ENCODE peak calls at places on chromosomes 3 and 15, in nine cellular contexts. One of them, this sample, is unnamed.

GRCh38 chr3:146865175-146865755 is 260.1 kb upstream of the PLSCR5 start:
- DNase-seq in body of pancreas: peak; percentile 18
- DNase-seq in K562: no peak
- DNase-seq in testis: peak; percentile 28
- DNase-seq in tibial nerve: no peak
- DNase-seq in adrenal gland: no peak
- DNase-seq in heart left ventricle: no peak
- DNase-seq in IMR-90: no peak
- DNase-seq in HepG2: no peak
- DNase-seq in this sample: no peak

GRCh38 chr3:105885261-105885660 is 16.4 kb upstream of the CBLB start:
- DNase-seq in body of pancreas: no peak
- DNase-seq in K562: no peak
- DNase-seq in testis: no peak
- DNase-seq in tibial nerve: no peak
- DNase-seq in adrenal gland: peak; percentile 18
- DNase-seq in heart left ventricle: no peak
- DNase-seq in IMR-90: no peak
- DNase-seq in HepG2: no peak
- DNase-seq in this sample: no peak

GRCh38 chr3:114404590-114404989 is 110.8 kb downstream of the TIGIT start:
- DNase-seq in body of pancreas: no peak
- DNase-seq in K562: no peak
- DNase-seq in testis: no peak
- DNase-seq in tibial nerve: no peak
- DNase-seq in adrenal gland: no peak
- DNase-seq in heart left ventricle: no peak
- DNase-seq in IMR-90: peak; percentile 61
- DNase-seq in HepG2: no peak
- DNase-seq in this sample: no peak

GRCh38 chr3:139530717-139531116 is 8.8 kb downstream of the RBP1 start:
- DNase-seq in body of pancreas: no peak
- DNase-seq in K562: no peak
- DNase-seq in testis: no peak
- DNase-seq in tibial nerve: no peak
- DNase-seq in adrenal gland: no peak
- DNase-seq in heart left ventricle: no peak
- DNase-seq in IMR-90: no peak
- DNase-seq in HepG2: no peak
- DNase-seq in this sample: no peak

GRCh38 chr15:69777356-69777755 is 320.4 kb downstream of the TLE3 start:
- DNase-seq in body of pancreas: no peak
- DNase-seq in K562: no peak
- DNase-seq in testis: no peak
- DNase-seq in tibial nerve: no peak
- DNase-seq in adrenal gland: no peak
- DNase-seq in heart left ventricle: no peak
- DNase-seq in IMR-90: no peak
- DNase-seq in HepG2: no peak
- DNase-seq in this sample: no peak

GRCh38 chr15:38894260-38894948 is 329.8 kb upstream of the RASGRP1 start:
- DNase-seq in body of pancreas: no peak
- DNase-seq in K562: no peak
- DNase-seq in testis: no peak
- DNase-seq in tibial nerve: no peak
- DNase-seq in adrenal gland: no peak
- DNase-seq in heart left ventricle: no peak
- DNase-seq in IMR-90: peak; percentile 96
- DNase-seq in HepG2: no peak
- DNase-seq in this sample: no peak

GRCh38 chr15:95281470-95281869 is 1049.0 kb upstream of the NR2F2 start:
- DNase-seq in body of pancreas: no peak
- DNase-seq in K562: no peak
- DNase-seq in testis: no peak
- DNase-seq in tibial nerve: no peak
- DNase-seq in adrenal gland: no peak
- DNase-seq in heart left ventricle: no peak
- DNase-seq in IMR-90: peak; percentile 51
- DNase-seq in HepG2: no peak
- DNase-seq in this sample: no peak

GRCh38 chr3:144036498-144036897 is 64.9 kb downstream of the DIPK2A start:
- DNase-seq in body of pancreas: no peak
- DNase-seq in K562: no peak
- DNase-seq in testis: no peak
- DNase-seq in tibial nerve: no peak
- DNase-seq in adrenal gland: no peak
- DNase-seq in heart left ventricle: no peak
- DNase-seq in IMR-90: no peak
- DNase-seq in HepG2: no peak
- DNase-seq in this sample: no peak

DNA sequence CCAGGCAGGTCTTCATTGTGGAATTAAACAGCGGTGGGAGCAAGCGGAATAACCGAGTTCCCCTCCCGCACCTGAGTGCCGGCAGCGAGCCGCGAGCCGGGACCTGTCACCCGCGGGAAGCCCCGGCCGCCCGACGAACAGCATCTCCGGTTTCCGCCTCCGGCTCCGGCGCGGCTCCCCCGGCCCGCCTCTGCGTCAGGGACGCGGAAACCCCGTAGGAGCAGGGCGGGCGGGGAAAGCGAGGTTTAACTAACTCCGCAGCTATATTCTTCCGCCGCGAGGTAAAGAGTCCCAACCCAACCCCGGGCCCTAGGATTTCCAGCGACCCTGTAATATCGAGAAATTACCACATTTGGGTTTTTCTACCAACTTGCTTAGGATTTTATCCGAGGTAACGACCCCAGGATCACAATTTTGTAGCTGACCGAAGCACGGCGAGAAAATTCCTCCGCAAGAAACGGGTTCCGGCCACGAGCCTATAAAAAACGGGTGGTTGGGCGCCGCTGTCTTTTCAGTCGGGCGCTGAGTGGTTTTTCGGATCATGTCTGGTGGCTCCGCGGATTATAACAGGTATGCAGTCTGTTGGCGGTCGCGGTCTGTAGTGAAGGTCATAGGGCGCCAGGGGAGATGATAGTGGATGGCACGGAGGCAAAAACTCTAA is at the start of gene EIF4A2:
- DNase-seq in body of pancreas: peak; percentile 90
- DNase-seq in K562: peak; percentile 89
- DNase-seq in testis: peak; percentile 92
- DNase-seq in tibial nerve: peak; percentile 87
- DNase-seq in adrenal gland: peak; percentile 88
- DNase-seq in heart left ventricle: peak; percentile 92
- DNase-seq in IMR-90: peak; percentile 86
- DNase-seq in HepG2: peak; percentile 78
- DNase-seq in this sample: peak; percentile 91
- TF ChIP-seq POLR2A in body of pancreas: peak; percentile 90
- TF ChIP-seq POLR2A in K562: peak; percentile 100
- TF ChIP-seq POLR2A in testis: peak; percentile 32
- TF ChIP-seq POLR2A in tibial nerve: peak; percentile 65
- TF ChIP-seq POLR2A in adrenal gland: peak; percentile 89
- TF ChIP-seq POLR2A in heart left ventricle: peak; percentile 75
- TF ChIP-seq POLR2A in IMR-90: peak; percentile 100
- TF ChIP-seq POLR2A in HepG2: peak; percentile 99
- TF ChIP-seq POLR2A in this sample: peak; percentile 85

GRCh38 chr15:44676676-44677075 is 13.2 kb upstream of the SPG11 start:
- DNase-seq in body of pancreas: no peak
- DNase-seq in K562: no peak
- DNase-seq in testis: no peak
- DNase-seq in tibial nerve: no peak
- DNase-seq in adrenal gland: no peak
- DNase-seq in heart left ventricle: no peak
- DNase-seq in IMR-90: no peak
- DNase-seq in HepG2: no peak
- DNase-seq in this sample: no peak
- TF ChIP-seq POLR2A in body of pancreas: no peak
- TF ChIP-seq POLR2A in K562: no peak
- TF ChIP-seq POLR2A in testis: no peak
- TF ChIP-seq POLR2A in tibial nerve: no peak
- TF ChIP-seq POLR2A in adrenal gland: no peak
- TF ChIP-seq POLR2A in heart left ventricle: no peak
- TF ChIP-seq POLR2A in IMR-90: no peak
- TF ChIP-seq POLR2A in HepG2: no peak
- TF ChIP-seq POLR2A in this sample: no peak

GRCh38 chr15:82950746-82951370 is 1.7 kb downstream of the HOMER2 start:
- DNase-seq in body of pancreas: no peak
- DNase-seq in K562: no peak
- DNase-seq in testis: no peak
- DNase-seq in tibial nerve: no peak
- DNase-seq in adrenal gland: no peak
- DNase-seq in heart left ventricle: no peak
- DNase-seq in IMR-90: no peak
- DNase-seq in HepG2: peak; percentile 11
- DNase-seq in this sample: peak; percentile 32

GRCh38 chr15:82952156-82953081 is at the start of gene HOMER2:
- DNase-seq in body of pancreas: peak; percentile 91
- DNase-seq in K562: peak; percentile 68
- DNase-seq in testis: peak; percentile 17
- DNase-seq in tibial nerve: no peak
- DNase-seq in adrenal gland: no peak
- DNase-seq in heart left ventricle: peak; percentile 31
- DNase-seq in IMR-90: no peak
- DNase-seq in HepG2: peak; percentile 10
- DNase-seq in this sample: peak; percentile 77

GRCh38 chr15:82946155-82946701 is 6.3 kb downstream of the HOMER2 start:
- DNase-seq in body of pancreas: no peak
- DNase-seq in K562: no peak
- DNase-seq in testis: no peak
- DNase-seq in tibial nerve: no peak
- DNase-seq in adrenal gland: no peak
- DNase-seq in heart left ventricle: no peak
- DNase-seq in IMR-90: no peak
- DNase-seq in HepG2: no peak
- DNase-seq in this sample: peak; percentile 63

GRCh38 chr15:82950295-82950694 is 2.2 kb downstream of the HOMER2 start:
- DNase-seq in body of pancreas: no peak
- DNase-seq in K562: no peak
- DNase-seq in testis: no peak
- DNase-seq in tibial nerve: no peak
- DNase-seq in adrenal gland: no peak
- DNase-seq in heart left ventricle: no peak
- DNase-seq in IMR-90: no peak
- DNase-seq in HepG2: no peak
- DNase-seq in this sample: no peak

DNA sequence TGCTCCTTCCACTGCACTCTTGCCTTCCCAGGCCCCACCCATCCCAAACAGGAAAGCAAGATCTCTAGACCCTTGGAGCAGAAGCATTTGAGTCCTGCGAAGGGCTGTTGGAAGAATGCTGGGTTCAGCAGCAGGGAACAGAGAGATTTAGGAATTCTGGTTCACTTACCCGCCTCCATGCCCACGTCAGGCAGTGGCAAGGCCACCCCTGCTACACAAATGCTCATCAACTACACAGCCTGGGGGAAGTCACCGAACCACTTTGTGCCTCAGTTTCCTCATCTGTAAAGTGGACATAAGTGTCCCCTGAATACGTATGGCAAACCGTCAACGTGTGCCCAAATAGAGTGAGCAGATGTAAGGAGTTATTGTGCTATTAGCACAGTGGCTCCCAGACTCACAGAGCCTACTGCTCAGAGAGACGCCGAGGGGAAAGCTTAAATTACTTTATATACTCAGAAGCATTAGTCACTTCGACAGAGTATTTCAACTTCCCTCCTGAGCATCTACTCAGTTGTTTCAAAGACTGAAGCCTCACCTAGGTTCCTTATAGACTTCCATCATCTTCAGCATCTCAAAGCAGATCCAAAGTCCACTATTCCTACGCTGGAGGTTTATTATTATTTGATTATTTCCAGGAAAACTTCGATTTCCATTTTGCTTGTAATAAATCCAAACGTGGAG is 906 bp downstream of the HOMER2 start:
- DNase-seq in body of pancreas: peak; percentile 31
- DNase-seq in K562: no peak
- DNase-seq in testis: no peak
- DNase-seq in tibial nerve: no peak
- DNase-seq in adrenal gland: no peak
- DNase-seq in heart left ventricle: no peak
- DNase-seq in IMR-90: no peak
- DNase-seq in HepG2: no peak
- DNase-seq in this sample: no peak
- TF ChIP-seq POLR2A in body of pancreas: peak; percentile 6
- TF ChIP-seq POLR2A in K562: no peak
- TF ChIP-seq POLR2A in testis: no peak
- TF ChIP-seq POLR2A in tibial nerve: no peak
- TF ChIP-seq POLR2A in adrenal gland: no peak
- TF ChIP-seq POLR2A in heart left ventricle: no peak
- TF ChIP-seq POLR2A in IMR-90: no peak
- TF ChIP-seq POLR2A in HepG2: no peak
- TF ChIP-seq POLR2A in this sample: no peak

GRCh38 chr3:79016587-79017380 is 751.0 kb downstream of the ROBO1 start:
- DNase-seq in body of pancreas: no peak
- DNase-seq in K562: no peak
- DNase-seq in testis: no peak
- DNase-seq in tibial nerve: no peak
- DNase-seq in adrenal gland: no peak
- DNase-seq in heart left ventricle: no peak
- DNase-seq in IMR-90: peak; percentile 53
- DNase-seq in HepG2: no peak
- DNase-seq in this sample: no peak

GRCh38 chr3:79019924-79020173 is 747.9 kb downstream of the ROBO1 start:
- DNase-seq in body of pancreas: no peak
- DNase-seq in K562: no peak
- DNase-seq in testis: no peak
- DNase-seq in tibial nerve: no peak
- DNase-seq in adrenal gland: no peak
- DNase-seq in heart left ventricle: no peak
- DNase-seq in IMR-90: no peak
- DNase-seq in HepG2: no peak
- DNase-seq in this sample: no peak

GRCh38 chr3:79015854-79016253 is 751.9 kb downstream of the ROBO1 start:
- DNase-seq in body of pancreas: no peak
- DNase-seq in K562: no peak
- DNase-seq in testis: no peak
- DNase-seq in tibial nerve: no peak
- DNase-seq in adrenal gland: no peak
- DNase-seq in heart left ventricle: no peak
- DNase-seq in IMR-90: no peak
- DNase-seq in HepG2: no peak
- DNase-seq in this sample: no peak

GRCh38 chr3:79018671-79019136 is 749.1 kb downstream of the ROBO1 start:
- DNase-seq in body of pancreas: peak; percentile 16
- DNase-seq in K562: no peak
- DNase-seq in testis: peak; percentile 70
- DNase-seq in tibial nerve: peak; percentile 23
- DNase-seq in adrenal gland: peak; percentile 58
- DNase-seq in heart left ventricle: peak; percentile 50
- DNase-seq in IMR-90: peak; percentile 64
- DNase-seq in HepG2: peak; percentile 16
- DNase-seq in this sample: peak; percentile 70

DNA sequence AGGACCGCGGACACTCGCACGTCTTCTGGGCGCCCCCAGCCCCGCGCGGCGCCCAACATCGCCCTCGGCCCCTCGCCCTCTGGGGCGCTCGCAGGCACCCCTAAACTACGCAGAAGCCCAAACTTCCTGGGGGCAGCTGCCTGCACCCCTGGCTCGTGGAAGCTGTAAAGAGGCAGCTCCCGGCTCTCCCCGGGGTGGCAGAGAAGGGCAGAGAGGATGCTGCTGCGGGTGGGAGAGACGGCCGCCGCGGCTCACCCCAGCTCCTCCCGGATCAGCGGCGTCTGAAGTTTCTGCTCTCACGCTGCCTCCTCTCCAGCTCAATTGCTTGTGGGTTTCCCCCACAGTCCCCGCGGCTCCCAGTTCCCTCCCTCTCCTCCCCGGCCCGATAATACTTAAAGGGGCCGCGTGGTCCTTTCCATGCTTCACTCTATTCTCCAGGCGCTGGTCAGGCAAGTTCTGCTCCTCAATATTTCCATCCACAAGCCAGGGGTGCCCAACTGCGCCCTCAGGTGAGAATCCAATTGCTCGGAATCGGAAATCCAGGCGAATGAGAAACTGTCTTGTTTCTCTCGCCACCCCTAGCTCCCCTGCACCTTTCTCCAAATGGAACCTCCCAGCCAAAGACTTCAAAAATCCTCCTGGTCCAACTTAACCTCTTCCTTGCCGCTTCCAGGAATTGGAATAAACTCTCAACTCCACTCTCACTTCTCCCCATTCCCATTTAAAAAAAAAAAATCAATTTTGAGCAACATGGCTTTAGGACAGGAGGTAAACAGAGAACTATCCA is 748.5 kb downstream of the ROBO1 start:
- DNase-seq in body of pancreas: peak; percentile 36
- DNase-seq in K562: no peak
- DNase-seq in testis: peak; percentile 95
- DNase-seq in tibial nerve: peak; percentile 71
- DNase-seq in adrenal gland: peak; percentile 86
- DNase-seq in heart left ventricle: peak; percentile 78
- DNase-seq in IMR-90: peak; percentile 93
- DNase-seq in HepG2: peak; percentile 84
- DNase-seq in this sample: peak; percentile 86
- TF ChIP-seq POLR2A in body of pancreas: peak; percentile 9
- TF ChIP-seq POLR2A in K562: no peak
- TF ChIP-seq POLR2A in testis: peak; percentile 47
- TF ChIP-seq POLR2A in tibial nerve: peak; percentile 65
- TF ChIP-seq POLR2A in adrenal gland: peak; percentile 88
- TF ChIP-seq POLR2A in heart left ventricle: peak; percentile 45
- TF ChIP-seq POLR2A in IMR-90: peak; percentile 94
- TF ChIP-seq POLR2A in HepG2: peak; percentile 80
- TF ChIP-seq POLR2A in this sample: no peak